ENCODE peak calls at places on chromosomes 5 and 9, in ten cellular contexts. One of them, this sample, is unnamed.

GRCh38 chr5:59555596-59555995 is 337.9 kb downstream of the PDE4D start:
- DNase-seq in esophagus muscularis mucosa: no peak
- DNase-seq in epithelial cell of esophagus: no peak
- DNase-seq in foreskin fibroblast: no peak
- DNase-seq in A549: no peak
- DNase-seq in GM23338: no peak
- DNase-seq in HFF-Myc: no peak
- DNase-seq in left ventricle myocardium inferior: no peak
- DNase-seq in MG63: no peak
- DNase-seq in H1: no peak
- DNase-seq in this sample: no peak

GRCh38 chr5:74641778-74642542 is 1.4 kb upstream of the ENC1 start:
- DNase-seq in MG63: peak; percentile 44
- DNase-seq in HFF-Myc: peak; percentile 60
- DNase-seq in GM23338: peak; percentile 45
- DNase-seq in esophagus muscularis mucosa: no peak
- DNase-seq in left ventricle myocardium inferior: peak; percentile 22
- DNase-seq in foreskin fibroblast: peak; percentile 91
- DNase-seq in epithelial cell of esophagus: peak; percentile 87
- DNase-seq in H1: no peak
- DNase-seq in A549: no peak
- DNase-seq in this sample: peak; percentile 59

GRCh38 chr5:171427318-171428167 is 8.1 kb downstream of the FGF18 start:
- DNase-seq in left ventricle myocardium inferior: peak; percentile 73
- DNase-seq in epithelial cell of esophagus: no peak
- DNase-seq in GM23338: no peak
- DNase-seq in A549: no peak
- DNase-seq in foreskin fibroblast: no peak
- DNase-seq in H1: no peak
- DNase-seq in esophagus muscularis mucosa: no peak
- DNase-seq in HFF-Myc: no peak
- DNase-seq in MG63: no peak
- DNase-seq in this sample: no peak

GRCh38 chr5:42250-42649 is 49.7 kb upstream of the PLEKHG4B start:
- DNase-seq in left ventricle myocardium inferior: no peak
- DNase-seq in epithelial cell of esophagus: peak; percentile 27
- DNase-seq in GM23338: peak; percentile 74
- DNase-seq in MG63: no peak
- DNase-seq in esophagus muscularis mucosa: no peak
- DNase-seq in H1: no peak
- DNase-seq in A549: no peak
- DNase-seq in HFF-Myc: no peak
- DNase-seq in foreskin fibroblast: peak; percentile 40
- DNase-seq in this sample: peak; percentile 47

GRCh38 chr9:116816484-116816883 is 129.4 kb downstream of the TRIM32 start:
- DNase-seq in foreskin fibroblast: no peak
- DNase-seq in HFF-Myc: no peak
- DNase-seq in GM23338: no peak
- DNase-seq in epithelial cell of esophagus: peak; percentile 19
- DNase-seq in MG63: no peak
- DNase-seq in A549: no peak
- DNase-seq in left ventricle myocardium inferior: no peak
- DNase-seq in esophagus muscularis mucosa: no peak
- DNase-seq in H1: no peak
- DNase-seq in this sample: no peak

GRCh38 chr5:134554319-134555222 is 29.1 kb downstream of the JADE2 start:
- DNase-seq in GM23338: peak; percentile 33
- DNase-seq in HFF-Myc: peak; percentile 95
- DNase-seq in epithelial cell of esophagus: no peak
- DNase-seq in A549: peak; percentile 85
- DNase-seq in esophagus muscularis mucosa: no peak
- DNase-seq in foreskin fibroblast: peak; percentile 96
- DNase-seq in H1: no peak
- DNase-seq in MG63: peak; percentile 99
- DNase-seq in left ventricle myocardium inferior: peak; percentile 73
- DNase-seq in this sample: no peak

GRCh38 chr5:158286827-158287226 is 427.9 kb upstream of the CLINT1 start:
- DNase-seq in HFF-Myc: no peak
- DNase-seq in A549: peak; percentile 3
- DNase-seq in left ventricle myocardium inferior: no peak
- DNase-seq in MG63: peak; percentile 16
- DNase-seq in epithelial cell of esophagus: no peak
- DNase-seq in esophagus muscularis mucosa: peak; percentile 34
- DNase-seq in GM23338: no peak
- DNase-seq in H1: no peak
- DNase-seq in foreskin fibroblast: no peak
- DNase-seq in this sample: peak; percentile 33

GRCh38 chr5:11459716-11460115 is 444.5 kb downstream of the CTNND2 start:
- DNase-seq in foreskin fibroblast: no peak
- DNase-seq in A549: no peak
- DNase-seq in HFF-Myc: no peak
- DNase-seq in MG63: no peak
- DNase-seq in esophagus muscularis mucosa: no peak
- DNase-seq in epithelial cell of esophagus: no peak
- DNase-seq in H1: no peak
- DNase-seq in left ventricle myocardium inferior: no peak
- DNase-seq in GM23338: no peak
- DNase-seq in this sample: no peak

GRCh38 chr5:20656262-20656661 is 668.3 kb upstream of the CDH18 start:
- DNase-seq in left ventricle myocardium inferior: no peak
- DNase-seq in HFF-Myc: no peak
- DNase-seq in MG63: no peak
- DNase-seq in esophagus muscularis mucosa: no peak
- DNase-seq in A549: no peak
- DNase-seq in foreskin fibroblast: no peak
- DNase-seq in GM23338: no peak
- DNase-seq in H1: no peak
- DNase-seq in epithelial cell of esophagus: peak; percentile 27
- DNase-seq in this sample: no peak

GRCh38 chr9:306907-307306 is 92.2 kb downstream of the DOCK8 start:
- DNase-seq in A549: no peak
- DNase-seq in left ventricle myocardium inferior: no peak
- DNase-seq in MG63: no peak
- DNase-seq in esophagus muscularis mucosa: no peak
- DNase-seq in epithelial cell of esophagus: peak; percentile 17
- DNase-seq in GM23338: peak; percentile 73
- DNase-seq in foreskin fibroblast: no peak
- DNase-seq in H1: no peak
- DNase-seq in HFF-Myc: no peak
- DNase-seq in this sample: no peak

DNA sequence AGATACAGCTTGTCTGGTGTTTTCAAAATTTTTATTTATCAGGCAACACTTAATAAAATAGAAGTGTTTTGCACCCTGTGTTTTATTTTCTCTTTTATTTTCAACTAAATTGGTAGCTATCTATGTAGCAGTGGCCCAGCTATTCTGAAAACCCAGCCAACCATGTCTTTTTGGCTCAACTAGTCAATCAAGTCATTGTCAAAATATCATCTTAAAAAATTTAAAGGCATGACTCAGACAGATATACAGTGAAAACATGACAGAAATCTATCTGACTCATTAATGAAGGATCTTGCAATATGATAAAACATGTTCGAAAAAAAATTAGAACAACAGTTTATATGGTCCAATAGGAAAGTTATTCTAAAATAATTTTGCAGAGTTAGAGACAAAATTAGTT is 75.0 kb downstream of the HSD17B4 start:
- DNase-seq in H1: no peak
- DNase-seq in epithelial cell of esophagus: peak; percentile 65
- DNase-seq in HFF-Myc: no peak
- DNase-seq in A549: no peak
- DNase-seq in GM23338: no peak
- DNase-seq in MG63: peak; percentile 18
- DNase-seq in foreskin fibroblast: peak; percentile 30
- DNase-seq in left ventricle myocardium inferior: no peak
- DNase-seq in esophagus muscularis mucosa: no peak
- DNase-seq in this sample: no peak
- H3K4me3 ChIP-seq in H1: no peak overlapping the region
- H3K4me3 ChIP-seq in epithelial cell of esophagus: no peak overlapping the region
- H3K4me3 ChIP-seq in HFF-Myc: no peak overlapping the region
- H3K4me3 ChIP-seq in A549: no peak overlapping the region
- H3K4me3 ChIP-seq in GM23338: no peak overlapping the region
- H3K4me3 ChIP-seq in MG63: no peak overlapping the region
- H3K4me3 ChIP-seq in foreskin fibroblast: no peak overlapping the region
- H3K4me3 ChIP-seq in left ventricle myocardium inferior: no peak overlapping the region
- H3K4me3 ChIP-seq in esophagus muscularis mucosa: no peak overlapping the region
- H3K4me3 ChIP-seq in this sample: no peak overlapping the region

GRCh38 chr5:149141957-149142851 is 911 bp downstream of the ABLIM3 start:
- DNase-seq in epithelial cell of esophagus: peak; percentile 27
- DNase-seq in HFF-Myc: no peak
- DNase-seq in left ventricle myocardium inferior: peak; percentile 36
- DNase-seq in A549: no peak
- DNase-seq in esophagus muscularis mucosa: peak; percentile 90
- DNase-seq in MG63: peak; percentile 32
- DNase-seq in H1: no peak
- DNase-seq in foreskin fibroblast: peak; percentile 72
- DNase-seq in GM23338: peak; percentile 25
- DNase-seq in this sample: no peak
- H3K4me3 ChIP-seq in epithelial cell of esophagus: peak overlapping the region; percentile 65
- H3K4me3 ChIP-seq in HFF-Myc: peak overlapping the region; percentile 75
- H3K4me3 ChIP-seq in left ventricle myocardium inferior: peak overlapping the region; percentile 94
- H3K4me3 ChIP-seq in A549: peak overlapping the region; percentile 65
- H3K4me3 ChIP-seq in esophagus muscularis mucosa: peak overlapping the region; percentile 70
- H3K4me3 ChIP-seq in MG63: peak overlapping the region; percentile 78
- H3K4me3 ChIP-seq in H1: peak overlapping the region; percentile 75
- H3K4me3 ChIP-seq in foreskin fibroblast: peak overlapping the region; percentile 59
- H3K4me3 ChIP-seq in GM23338: peak overlapping the region; percentile 86
- H3K4me3 ChIP-seq in this sample: no peak overlapping the region

GRCh38 chr5:141477815-141478214 is 2.0 kb downstream of the PCDHGC3 start:
- DNase-seq in epithelial cell of esophagus: no peak
- DNase-seq in MG63: peak; percentile 34
- DNase-seq in GM23338: no peak
- DNase-seq in H1: no peak
- DNase-seq in foreskin fibroblast: peak; percentile 54
- DNase-seq in A549: no peak
- DNase-seq in left ventricle myocardium inferior: no peak
- DNase-seq in esophagus muscularis mucosa: no peak
- DNase-seq in HFF-Myc: no peak
- DNase-seq in this sample: peak; percentile 47

GRCh38 chr5:141477169-141477568 is 1.4 kb downstream of the PCDHGC3 start:
- DNase-seq in left ventricle myocardium inferior: no peak
- DNase-seq in A549: no peak
- DNase-seq in esophagus muscularis mucosa: no peak
- DNase-seq in MG63: no peak
- DNase-seq in H1: no peak
- DNase-seq in HFF-Myc: no peak
- DNase-seq in epithelial cell of esophagus: no peak
- DNase-seq in foreskin fibroblast: peak; percentile 37
- DNase-seq in GM23338: no peak
- DNase-seq in this sample: peak; percentile 31

GRCh38 chr5:141476132-141476909 is 555 bp downstream of the PCDHGC3 start:
- DNase-seq in H1: no peak
- DNase-seq in A549: peak; percentile 49
- DNase-seq in foreskin fibroblast: peak; percentile 94
- DNase-seq in GM23338: peak; percentile 64
- DNase-seq in left ventricle myocardium inferior: peak; percentile 64
- DNase-seq in esophagus muscularis mucosa: no peak
- DNase-seq in HFF-Myc: peak; percentile 50
- DNase-seq in epithelial cell of esophagus: peak; percentile 71
- DNase-seq in MG63: peak; percentile 83
- DNase-seq in this sample: peak; percentile 83

GRCh38 chr5:141479776-141480175 is 4.0 kb downstream of the PCDHGC3 start:
- DNase-seq in HFF-Myc: no peak
- DNase-seq in H1: no peak
- DNase-seq in GM23338: no peak
- DNase-seq in foreskin fibroblast: peak; percentile 42
- DNase-seq in esophagus muscularis mucosa: no peak
- DNase-seq in MG63: no peak
- DNase-seq in epithelial cell of esophagus: no peak
- DNase-seq in left ventricle myocardium inferior: no peak
- DNase-seq in A549: no peak
- DNase-seq in this sample: no peak

GRCh38 chr5:141478321-141478945 is 2.7 kb downstream of the PCDHGC3 start:
- DNase-seq in esophagus muscularis mucosa: no peak
- DNase-seq in left ventricle myocardium inferior: no peak
- DNase-seq in H1: peak; percentile 54
- DNase-seq in A549: no peak
- DNase-seq in HFF-Myc: no peak
- DNase-seq in foreskin fibroblast: peak; percentile 27
- DNase-seq in MG63: peak; percentile 32
- DNase-seq in GM23338: peak; percentile 91
- DNase-seq in epithelial cell of esophagus: peak; percentile 76
- DNase-seq in this sample: no peak
- H3K4me3 ChIP-seq in esophagus muscularis mucosa: peak overlapping the region; percentile 75
- H3K4me3 ChIP-seq in left ventricle myocardium inferior: peak overlapping the region; percentile 73
- H3K4me3 ChIP-seq in H1: peak overlapping the region; percentile 41
- H3K4me3 ChIP-seq in A549: no peak overlapping the region
- H3K4me3 ChIP-seq in HFF-Myc: peak overlapping the region; percentile 58
- H3K4me3 ChIP-seq in foreskin fibroblast: peak overlapping the region; percentile 78
- H3K4me3 ChIP-seq in MG63: peak overlapping the region; percentile 63
- H3K4me3 ChIP-seq in GM23338: peak overlapping the region; percentile 44
- H3K4me3 ChIP-seq in epithelial cell of esophagus: peak overlapping the region; percentile 21
- H3K4me3 ChIP-seq in this sample: peak overlapping the region; percentile 70

GRCh38 chr5:83378624-83379259 is 92.8 kb upstream of the VCAN start:
- DNase-seq in GM23338: peak; percentile 52
- DNase-seq in HFF-Myc: no peak
- DNase-seq in MG63: no peak
- DNase-seq in left ventricle myocardium inferior: no peak
- DNase-seq in H1: peak; percentile 7
- DNase-seq in esophagus muscularis mucosa: no peak
- DNase-seq in foreskin fibroblast: no peak
- DNase-seq in A549: no peak
- DNase-seq in epithelial cell of esophagus: no peak
- DNase-seq in this sample: no peak
- H3K4me3 ChIP-seq in GM23338: no peak overlapping the region
- H3K4me3 ChIP-seq in HFF-Myc: no peak overlapping the region
- H3K4me3 ChIP-seq in MG63: no peak overlapping the region
- H3K4me3 ChIP-seq in left ventricle myocardium inferior: no peak overlapping the region
- H3K4me3 ChIP-seq in H1: no peak overlapping the region
- H3K4me3 ChIP-seq in esophagus muscularis mucosa: no peak overlapping the region
- H3K4me3 ChIP-seq in foreskin fibroblast: no peak overlapping the region
- H3K4me3 ChIP-seq in A549: no peak overlapping the region
- H3K4me3 ChIP-seq in epithelial cell of esophagus: no peak overlapping the region
- H3K4me3 ChIP-seq in this sample: no peak overlapping the region

GRCh38 chr5:150625164-150625535 is 15.3 kb upstream of the SYNPO start:
- DNase-seq in epithelial cell of esophagus: no peak
- DNase-seq in A549: no peak
- DNase-seq in MG63: no peak
- DNase-seq in left ventricle myocardium inferior: peak; percentile 63
- DNase-seq in HFF-Myc: no peak
- DNase-seq in foreskin fibroblast: no peak
- DNase-seq in GM23338: peak; percentile 34
- DNase-seq in esophagus muscularis mucosa: no peak
- DNase-seq in H1: no peak
- DNase-seq in this sample: no peak
- H3K4me3 ChIP-seq in epithelial cell of esophagus: peak overlapping the region; percentile 51
- H3K4me3 ChIP-seq in A549: peak overlapping the region; percentile 64
- H3K4me3 ChIP-seq in MG63: peak overlapping the region; percentile 42
- H3K4me3 ChIP-seq in left ventricle myocardium inferior: peak overlapping the region; percentile 93
- H3K4me3 ChIP-seq in HFF-Myc: peak overlapping the region; percentile 49
- H3K4me3 ChIP-seq in foreskin fibroblast: peak overlapping the region; percentile 61
- H3K4me3 ChIP-seq in GM23338: peak overlapping the region; percentile 81
- H3K4me3 ChIP-seq in esophagus muscularis mucosa: peak overlapping the region; percentile 93
- H3K4me3 ChIP-seq in H1: peak overlapping the region; percentile 69
- H3K4me3 ChIP-seq in this sample: peak overlapping the region; percentile 49

GRCh38 chr5:150672237-150672883 is 11.3 kb downstream of the MYOZ3 start:
- DNase-seq in GM23338: peak; percentile 90
- DNase-seq in HFF-Myc: no peak
- DNase-seq in A549: no peak
- DNase-seq in foreskin fibroblast: peak; percentile 38
- DNase-seq in H1: peak; percentile 58
- DNase-seq in esophagus muscularis mucosa: peak; percentile 92
- DNase-seq in left ventricle myocardium inferior: peak; percentile 44
- DNase-seq in MG63: no peak
- DNase-seq in epithelial cell of esophagus: peak; percentile 91
- DNase-seq in this sample: no peak
- H3K4me3 ChIP-seq in GM23338: peak overlapping the region; percentile 77
- H3K4me3 ChIP-seq in HFF-Myc: peak overlapping the region; percentile 46
- H3K4me3 ChIP-seq in A549: peak overlapping the region; percentile 43
- H3K4me3 ChIP-seq in foreskin fibroblast: peak overlapping the region; percentile 53
- H3K4me3 ChIP-seq in H1: peak overlapping the region; percentile 96
- H3K4me3 ChIP-seq in esophagus muscularis mucosa: peak overlapping the region; percentile 69
- H3K4me3 ChIP-seq in left ventricle myocardium inferior: peak overlapping the region; percentile 75
- H3K4me3 ChIP-seq in MG63: no peak overlapping the region
- H3K4me3 ChIP-seq in epithelial cell of esophagus: peak overlapping the region; percentile 26
- H3K4me3 ChIP-seq in this sample: no peak overlapping the region